ENCODE peak calls at places on chromosomes 13 and 19, in ten cellular contexts. F, A, O, W, R, V, M, T, U and K are unnamed samples.

GRCh38 chr19:36093146-36093662 is 17.7 kb upstream of the OVOL3 start:
- DNase-seq in F (no peak), A (peak), O (no peak), W (no peak), R (no peak), V (no peak), M (no peak), T (no peak), U (no peak), K (no peak)

GRCh38 chr13:74987124-74987690 is 494.8 kb downstream of the TBC1D4 start:
- DNase-seq in F (no peak), A (no peak), O (no peak), W (no peak), R (no peak), V (no peak), M (no peak), T (no peak), U (no peak), K (no peak)

GRCh38 chr19:46859637-46860124 is 1.1 kb upstream of the ARHGAP35 start:
- DNase-seq in F (no peak), A (no peak), O (no peak), W (no peak), R (peak), V (no peak), M (no peak), T (no peak), U (no peak), K (no peak)

GRCh38 chr19:2788237-2788636 is 2.9 kb downstream of the THOP1 start:
- DNase-seq in F (no peak), A (no peak), O (no peak), W (no peak), R (no peak), V (no peak), M (no peak), T (no peak), U (no peak), K (no peak)

GRCh38 chr19:10699650-10700335 is 1.4 kb upstream of the QTRT1 start:
- DNase-seq in F (peak), A (peak), O (peak), W (no peak), R (peak), V (peak), M (peak), T (peak), U (peak), K (peak)

GRCh38 chr19:6292006-6292405 is 12.2 kb upstream of the MLLT1 start:
- DNase-seq in F (no peak), A (no peak), O (no peak), W (no peak), R (no peak), V (no peak), M (no peak), T (no peak), U (no peak), K (no peak)

GRCh38 chr19:47598407-47599349 is 10.3 kb upstream of the BICRA start:
- DNase-seq in F (peak), A (no peak), O (no peak), W (no peak), R (peak), V (no peak), M (no peak), T (no peak), U (no peak), K (no peak)

GRCh38 chr13:42078113-42078769 is 29.8 kb downstream of the DGKH start:
- DNase-seq in F (no peak), A (no peak), O (no peak), W (peak), R (no peak), V (no peak), M (no peak), T (peak), U (no peak), K (no peak)

GRCh38 chr13:113552079-113552478 is 32.5 kb upstream of the TFDP1 start:
- DNase-seq in F (no peak), A (no peak), O (no peak), W (no peak), R (no peak), V (no peak), M (no peak), T (no peak), U (no peak), K (no peak)

GRCh38 chr19:8397291-8397690 is 7.1 kb downstream of the RAB11B start:
- DNase-seq in F (no peak), A (no peak), O (no peak), W (no peak), R (no peak), V (no peak), M (no peak), T (no peak), U (no peak), K (no peak)

GRCh38 chr19:10027158-10027997 is 14.1 kb downstream of the RDH8 start:
- DNase-seq in F (peak), A (peak), O (peak), W (peak), R (peak), V (peak), M (peak), T (peak), U (peak), K (peak)